ENCODE peak calls at places on chromosomes 13 and 19, in six cellular contexts. D is GM06990, M is stomach, E is progenitor cell of endocrine pancreas, U is hypothalamus, L is NCI-H1105 treated with DMSO at 0.1 percent for 48 hours. V is an unnamed sample.

GRCh38 chr19:54684537-54684936 is 21.8 kb downstream of the LILRB4 start:
- DNase-seq in D (no peak), U (no peak), E (no peak), M (no peak), L (no peak), V (no peak)

GRCh38 chr13:65719831-65720230 is 1510.3 kb downstream of the PCDH9 start:
- DNase-seq in L (no peak), M (no peak), D (no peak), E (no peak), U (no peak), V (no peak)

GRCh38 chr13:113919761-113920160 is 54.1 kb downstream of the C13orf46 start:
- DNase-seq in D (no peak), E (no peak), U (no peak), L (no peak), M (peak), V (peak)

GRCh38 chr13:21637296-21637695 is 33.3 kb upstream of the MICU2 start:
- DNase-seq in E (no peak), U (no peak), L (peak), M (peak), D (no peak), V (no peak)

GRCh38 chr19:5623397-5624153 is 692 bp downstream of the SAFB start:
- DNase-seq in D (no peak), U (no peak), L (no peak), E (no peak), M (no peak), V (peak)

GRCh38 chr13:113731192-113732175 is 27.5 kb upstream of the TMEM255B start:
- DNase-seq in M (no peak), E (no peak), U (no peak), D (no peak), L (no peak), V (no peak)

GRCh38 chr19:1782501-1782900 is 29.2 kb downstream of the ONECUT3 start:
- DNase-seq in U (no peak), E (no peak), M (no peak), D (no peak), L (no peak), V (no peak)

GRCh38 chr13:48303331-48304131 is at the start of gene RB1:
- DNase-seq in M (peak), L (peak), D (peak), U (peak), E (peak), V (peak)

GRCh38 chr19:6632002-6632621 is 37.8 kb downstream of the TNFSF14 start:
- DNase-seq in M (peak), E (peak), L (peak), U (peak), D (peak), V (peak)

V was measured in left lobe of liver.